ENCODE peak calls at places on chromosomes 11 and 22, in seven cellular contexts. L is endothelial cell of umbilical vein, E is hepatocyte, V is pancreas, B is SJSA1, W is heart left ventricle, U is coronary artery. S is an unnamed sample.

GRCh38 chr11:128465946-128466688 is 121.2 kb downstream of the ETS1 start:
- DNase-seq in L (no peak), E (no peak), V (no peak), B (no peak), W (peak; percentile 45), U (peak; percentile 85), S (no peak)

GRCh38 chr11:102452461-102453285 is at the start of gene TMEM123:
- DNase-seq in L (peak; percentile 76), E (peak; percentile 87), V (peak; percentile 68), B (peak; percentile 75), W (peak; percentile 86), U (peak; percentile 79), S (peak; percentile 66)

GRCh38 chr11:3626250-3626960 is 15.4 kb downstream of the ART5 start:
- DNase-seq in L (no peak), E (no peak), V (no peak), B (no peak), W (peak; percentile 54), U (no peak), S (no peak)

GRCh38 chr11:73629907-73630306 is 16.5 kb upstream of the PLEKHB1 start:
- DNase-seq in L (no peak), E (no peak), V (no peak), B (no peak), W (no peak), U (no peak), S (no peak)

GRCh38 chr11:133020321-133020720 is 512.0 kb downstream of the OPCML start:
- DNase-seq in L (no peak), E (no peak), V (no peak), B (no peak), W (no peak), U (no peak), S (no peak)

GRCh38 chr11:119148855-119149370 is at the start of gene ABCG4:
- DNase-seq in L (no peak), E (peak; percentile 49), V (no peak), B (peak; percentile 6), W (no peak), U (no peak), S (peak; percentile 20)

GRCh38 chr11:118438314-118438931 is 2.1 kb downstream of the KMT2A start:
- DNase-seq in L (peak; percentile 80), E (peak; percentile 89), V (peak; percentile 23), B (peak; percentile 32), W (peak; percentile 61), U (peak; percentile 77), S (peak; percentile 58)

GRCh38 chr11:83602116-83602515 is 315.9 kb upstream of the CCDC90B start:
- DNase-seq in L (no peak), E (no peak), V (no peak), B (no peak), W (no peak), U (no peak), S (no peak)

GRCh38 chr22:41620646-41621098 is at the start of gene DESI1:
- DNase-seq in L (no peak), E (peak; percentile 62), V (no peak), B (no peak), W (peak; percentile 37), U (no peak), S (peak; percentile 40)

GRCh38 chr22:30211124-30211820 is 35.3 kb downstream of the LIF start:
- DNase-seq in L (no peak), E (no peak), V (no peak), B (no peak), W (no peak), U (no peak), S (no peak)

GRCh38 chr11:60985991-60986915 is 14.8 kb downstream of the CD6 start:
- DNase-seq in L (no peak), E (no peak), V (peak; percentile 35), B (peak; percentile 54), W (no peak), U (no peak), S (peak; percentile 56)

GRCh38 chr22:42347281-42347824 is 76.9 kb upstream of the TCF20 start:
- DNase-seq in L (no peak), E (no peak), V (no peak), B (no peak), W (no peak), U (no peak), S (no peak)

GRCh38 chr22:44155115-44155514 is 25.6 kb upstream of the PARVG start:
- DNase-seq in L (no peak), E (no peak), V (no peak), B (no peak), W (no peak), U (no peak), S (no peak)

GRCh38 chr11:13126430-13126829 is 117.3 kb downstream of the RASSF10 start:
- DNase-seq in L (no peak), E (no peak), V (no peak), B (peak; percentile 97), W (no peak), U (no peak), S (no peak)

GRCh38 chr11:118209037-118209436 is 15.8 kb downstream of the JAML start:
- DNase-seq in L (no peak), E (no peak), V (no peak), B (no peak), W (no peak), U (no peak), S (no peak)

GRCh38 chr11:134049303-134049702 is 19.6 kb upstream of the JAM3 start:
- DNase-seq in L (no peak), E (no peak), V (no peak), B (no peak), W (no peak), U (no peak), S (no peak)

GRCh38 chr11:134045799-134046635 is 22.9 kb upstream of the JAM3 start:
- DNase-seq in L (no peak), E (peak; percentile 50), V (no peak), B (no peak), W (no peak), U (no peak), S (no peak)

GRCh38 chr11:134046681-134047449 is 22.0 kb upstream of the JAM3 start:
- DNase-seq in L (no peak), E (no peak), V (no peak), B (no peak), W (no peak), U (no peak), S (no peak)

GRCh38 chr11:134047586-134047999 is 21.3 kb upstream of the JAM3 start:
- DNase-seq in L (no peak), E (no peak), V (no peak), B (peak; percentile 50), W (peak; percentile 77), U (peak; percentile 96), S (no peak)

DNA sequence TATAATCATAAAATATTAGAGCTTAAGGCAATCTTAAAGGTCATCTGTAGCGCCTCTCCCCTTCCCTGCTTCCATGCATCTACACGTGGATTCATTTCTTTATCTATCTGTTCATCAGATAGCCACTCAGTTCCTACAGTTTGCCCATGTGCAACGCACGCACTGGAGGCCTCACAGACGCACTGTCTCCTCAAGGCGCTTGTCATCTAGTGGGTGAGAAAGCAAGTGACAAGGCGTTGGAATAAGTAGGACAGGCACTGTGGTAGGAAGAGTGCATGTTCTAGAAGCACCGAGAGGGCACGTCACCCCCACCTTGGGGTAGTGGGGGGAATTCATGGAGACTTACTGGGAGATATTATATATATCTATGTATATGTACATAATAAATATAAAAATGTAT is 20.8 kb upstream of the JAM3 start:
- DNase-seq in L (no peak), E (no peak), V (no peak), B (no peak), W (no peak), U (no peak), S (no peak)
- H3K4me3 ChIP-seq in L (no peak overlapping the region), E (no peak overlapping the region), V (no peak overlapping the region), B (no peak overlapping the region), W (peak overlapping the region; percentile 40), U (peak overlapping the region; percentile 58), S (no peak overlapping the region)

DNA sequence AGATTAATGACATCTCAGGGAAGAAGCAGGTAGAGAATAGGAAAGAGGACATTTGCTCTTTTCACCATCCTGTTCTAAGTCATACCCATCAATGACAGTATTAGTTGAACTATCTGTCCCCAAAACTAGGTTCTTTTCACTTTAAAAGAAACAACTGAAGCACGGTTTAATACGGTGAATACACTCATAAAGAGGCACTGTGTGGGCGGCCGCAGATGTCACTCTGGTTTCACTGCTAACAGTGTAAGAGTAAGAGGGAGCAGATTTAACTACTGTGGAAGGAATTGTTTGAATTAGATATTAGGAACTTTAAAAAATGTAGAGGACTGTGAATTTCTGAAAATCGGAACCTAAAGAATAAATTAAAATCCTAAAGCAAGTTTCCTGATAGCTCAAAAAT is 49.5 kb downstream of the VSIG10L2 start:
- DNase-seq in L (no peak), E (no peak), V (no peak), B (no peak), W (no peak), U (no peak), S (no peak)
- H3K27ac ChIP-seq in L (no peak overlapping the region), E (no peak overlapping the region), V (no peak overlapping the region), B (no peak overlapping the region), W (no peak overlapping the region), U (no peak overlapping the region), S (no peak overlapping the region)

DNA sequence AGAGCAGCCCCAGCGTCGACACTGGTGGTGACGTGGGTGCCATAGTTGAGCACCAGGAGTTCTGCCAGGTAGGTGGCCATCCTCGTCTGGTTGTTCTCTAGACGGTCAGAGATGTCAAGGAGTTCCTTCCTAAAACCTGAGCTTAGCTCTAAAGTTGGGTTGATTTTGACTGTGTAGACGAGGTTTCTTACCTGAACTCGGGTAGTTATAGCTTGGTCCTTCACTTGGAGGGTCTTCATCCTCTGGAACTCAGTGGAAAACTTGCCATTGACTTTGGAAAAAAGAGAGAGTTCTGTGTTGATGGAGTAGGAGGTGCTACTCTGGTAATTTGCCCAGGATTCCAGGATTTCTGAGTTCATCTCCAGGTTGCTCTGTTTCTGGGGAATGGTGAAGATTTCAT is 505 bp downstream of the MPEG1 start:
- DNase-seq in L (no peak), E (no peak), V (no peak), B (no peak), W (no peak), U (no peak), S (no peak)
- H3K4me3 ChIP-seq in L (no peak overlapping the region), E (no peak overlapping the region), V (no peak overlapping the region), B (no peak overlapping the region), W (peak overlapping the region; percentile 41), U (peak overlapping the region; percentile 4), S (no peak overlapping the region)

GRCh38 chr22:38214248-38215056 is 12.7 kb downstream of the MAFF start:
- DNase-seq in L (peak; percentile 50), E (peak; percentile 81), V (peak; percentile 41), B (no peak), W (peak; percentile 62), U (no peak), S (peak; percentile 77)
- H3K27ac ChIP-seq in L (no peak overlapping the region), E (no peak overlapping the region), V (no peak overlapping the region), B (no peak overlapping the region), W (no peak overlapping the region), U (peak overlapping the region; percentile 24), S (peak overlapping the region; percentile 48)